ENCODE peak calls at places on chromosomes 11 and 22, in nine cellular contexts. V is upper lobe of right lung; G is thoracic aorta; N is body of pancreas; X is SJSA1; W is CD8-positive, alpha-beta memory T cell; E is right lobe of liver; K is fibroblast of lung; D is Peyer's patch. B is an unnamed sample.

GRCh38 chr11:112753706-112754105 is 207.5 kb upstream of the NCAM1 start:
- DNase-seq in E (no peak), X (no peak), V (no peak), W (no peak), N (no peak), G (no peak), K (no peak), D (no peak), B (no peak)

GRCh38 chr11:35615911-35616900 is 2.1 kb upstream of the FJX1 start:
- DNase-seq in K (peak; percentile 59), W (peak; percentile 27), G (no peak), V (no peak), N (no peak), D (no peak), X (no peak), E (no peak), B (no peak)

GRCh38 chr11:60860943-60861342 is 5.2 kb upstream of the PTGDR2 start:
- DNase-seq in V (peak; percentile 20), N (no peak), K (no peak), E (no peak), D (no peak), W (no peak), G (no peak), X (no peak), B (no peak)

GRCh38 chr11:64750361-64751054 is 6.6 kb upstream of the RASGRP2 start:
- DNase-seq in X (no peak), D (no peak), K (no peak), E (peak; percentile 41), G (no peak), W (no peak), V (peak; percentile 56), N (no peak), B (no peak)

GRCh38 chr22:35426801-35427140 is 26.8 kb downstream of the MCM5 start:
- DNase-seq in E (no peak), G (no peak), D (no peak), K (no peak), W (no peak), X (no peak), V (no peak), N (no peak), B (no peak)

GRCh38 chr11:26715133-26715532 is 6.7 kb downstream of the SLC5A12 start:
- DNase-seq in V (no peak), N (no peak), D (no peak), E (no peak), G (no peak), W (no peak), X (no peak), K (no peak), B (no peak)

GRCh38 chr22:38834991-38835390 is 8.8 kb downstream of the NPTXR start:
- DNase-seq in E (no peak), V (no peak), W (no peak), D (no peak), N (no peak), K (no peak), X (no peak), G (no peak), B (no peak)

GRCh38 chr11:128582496-128583366 is 4.6 kb downstream of the ETS1 start:
- DNase-seq in D (no peak), V (no peak), W (no peak), G (no peak), K (peak; percentile 98), E (no peak), N (no peak), X (peak; percentile 61), B (peak; percentile 83)

GRCh38 chr11:35663408-35663702 is 780 bp downstream of the TRIM44 start:
- DNase-seq in K (no peak), V (no peak), G (no peak), W (no peak), D (no peak), E (no peak), N (no peak), X (no peak), B (no peak)

GRCh38 chr11:27902981-27903624 is 202.8 kb upstream of the BDNF start:
- DNase-seq in G (no peak), N (no peak), V (no peak), E (no peak), D (no peak), X (no peak), K (peak; percentile 74), W (no peak), B (no peak)

GRCh38 chr22:35509451-35509850 is 31.2 kb upstream of the RASD2 start:
- DNase-seq in X (no peak), W (no peak), G (no peak), D (no peak), N (no peak), V (no peak), E (no peak), K (no peak), B (no peak)

GRCh38 chr11:14956111-14956510 is 16.0 kb downstream of the CALCA start:
- DNase-seq in K (no peak), V (no peak), D (no peak), G (no peak), N (no peak), X (no peak), W (no peak), E (no peak), B (no peak)

GRCh38 chr22:50210378-50211139 is 9.7 kb downstream of the SELENOO start:
- DNase-seq in X (no peak), E (peak; percentile 58), N (no peak), D (no peak), V (no peak), K (no peak), W (no peak), G (no peak), B (no peak)

GRCh38 chr11:93002380-93002779 is 32.9 kb downstream of the MTNR1B start:
- DNase-seq in D (no peak), K (no peak), V (no peak), E (no peak), X (no peak), W (no peak), N (no peak), G (no peak), B (no peak)

GRCh38 chr11:117902001-117902855 is 25.8 kb upstream of the FXYD6 start:
- DNase-seq in X (no peak), D (no peak), W (no peak), K (no peak), V (no peak), G (no peak), N (no peak), E (no peak), B (no peak)

GRCh38 chr11:123653997-123654565 is 343 bp downstream of the SCN3B start:
- DNase-seq in X (peak; percentile 43), V (peak; percentile 71), N (peak; percentile 56), E (no peak), D (no peak), W (no peak), K (peak; percentile 60), G (no peak), B (peak; percentile 40)

DNA sequence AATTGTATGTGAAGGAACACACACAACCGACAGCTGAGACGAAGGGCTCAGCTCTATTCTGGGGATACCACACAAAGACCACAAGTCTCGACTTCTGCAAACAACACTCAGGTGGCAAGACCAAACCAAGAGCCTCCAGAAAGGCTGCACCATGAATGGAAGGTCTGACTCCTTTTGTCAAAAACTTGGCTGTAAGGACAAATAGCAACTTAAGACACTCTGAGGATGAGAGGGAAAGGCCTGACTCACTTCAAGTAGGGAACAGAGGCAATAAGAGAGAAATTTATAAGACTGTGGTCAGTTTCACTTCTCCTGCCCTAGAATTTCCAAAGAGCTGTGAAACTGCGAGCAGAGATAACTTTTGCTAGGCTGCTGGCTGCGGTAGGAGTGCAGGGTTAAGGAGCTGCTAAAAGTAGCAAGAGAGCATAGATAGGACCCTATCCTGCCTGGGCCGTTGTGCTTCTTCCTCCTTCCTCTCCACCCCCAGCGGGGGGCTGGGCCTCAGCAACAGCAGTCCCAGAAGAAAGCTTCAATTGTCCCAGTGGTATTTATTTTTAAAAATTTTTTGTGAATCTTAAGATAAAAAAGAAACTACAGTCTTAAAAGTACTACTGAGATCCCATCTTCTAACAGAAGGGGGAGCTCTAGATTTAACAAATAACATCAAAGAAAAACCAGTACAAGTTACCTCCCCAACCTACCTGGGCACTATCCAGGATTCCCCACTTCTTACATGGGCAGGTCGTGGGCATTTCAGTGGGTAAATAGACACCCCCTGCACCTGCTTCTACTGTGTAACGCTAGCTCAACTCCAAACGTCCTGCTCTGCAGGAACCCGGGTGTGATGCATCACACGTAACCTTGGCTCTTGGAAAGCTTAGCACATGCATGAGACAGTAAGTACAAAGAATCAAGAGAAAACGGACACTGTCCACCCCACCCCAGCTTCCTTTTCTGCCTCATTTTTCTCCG is 66.4 kb downstream of the SGSM3 start:
- DNase-seq in V (no peak), N (no peak), W (peak; percentile 50), X (no peak), E (no peak), K (peak; percentile 63), G (no peak), D (peak; percentile 50), B (no peak)
- H3K4me3 ChIP-seq in V (peak overlapping the region; percentile 13), N (no peak overlapping the region), W (no peak overlapping the region), X (no peak overlapping the region), E (no peak overlapping the region), K (peak overlapping the region; percentile 21), G (peak overlapping the region; percentile 59), D (no peak overlapping the region), B (no peak overlapping the region)

DNA sequence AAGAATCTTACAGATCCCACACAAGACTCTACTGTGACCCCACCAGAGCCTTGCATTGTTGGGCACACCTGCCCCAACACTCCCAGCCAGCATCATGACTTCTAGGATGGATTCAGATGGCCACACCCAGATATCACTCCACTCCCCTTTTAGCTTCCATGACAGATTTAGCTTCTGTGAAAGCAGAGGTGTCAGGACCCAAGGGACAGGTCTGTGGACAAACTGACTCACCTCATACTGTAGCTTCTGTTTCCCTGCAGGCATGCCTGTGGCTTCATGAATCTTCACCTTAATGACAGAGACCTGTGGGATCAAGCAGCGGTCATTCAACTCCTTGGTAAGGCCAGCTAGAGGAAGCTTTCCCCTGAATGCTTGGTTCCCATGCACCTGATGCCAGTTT is 8.5 kb upstream of the TBC1D10A start:
- DNase-seq in X (no peak), N (no peak), V (no peak), E (no peak), K (no peak), D (no peak), G (no peak), W (no peak), B (no peak)
- H3K36me3 ChIP-seq in X (peaks cover 94% of the 10 kb centered on the region), N (peaks cover 65% of the 10 kb centered on the region), V (peaks cover 97% of the 10 kb centered on the region), E (peaks cover 79% of the 10 kb centered on the region), K (peaks cover 46% of the 10 kb centered on the region), D (no peaks in the 10 kb centered on the region), G (peaks cover 82% of the 10 kb centered on the region), W (peaks cover 74% of the 10 kb centered on the region), B (peaks cover 81% of the 10 kb centered on the region)

GRCh38 chr11:67056267-67056639 is 394 bp upstream of the RHOD start:
- DNase-seq in G (no peak), W (no peak), D (no peak), X (no peak), E (no peak), N (no peak), V (no peak), K (no peak), B (no peak)
- H3K4me3 ChIP-seq in G (peak overlapping the region; percentile 80), W (peak overlapping the region; percentile 14), D (peak overlapping the region; percentile 73), X (no peak overlapping the region), E (peak overlapping the region; percentile 86), N (peak overlapping the region; percentile 42), V (peak overlapping the region; percentile 63), K (peak overlapping the region; percentile 13), B (peak overlapping the region; percentile 53)

GRCh38 chr11:67281552-67282150 is 7.5 kb upstream of the ANKRD13D start:
- DNase-seq in N (no peak), E (peak; percentile 53), K (no peak), G (no peak), X (no peak), V (peak; percentile 58), W (no peak), D (no peak), B (no peak)
- H3K36me3 ChIP-seq in N (peaks cover 32% of the 10 kb centered on the region), E (peaks cover 57% of the 10 kb centered on the region), K (peaks cover 41% of the 10 kb centered on the region), G (peaks cover 75% of the 10 kb centered on the region), X (peaks cover 98% of the 10 kb centered on the region), V (peaks cover 78% of the 10 kb centered on the region), W (peaks cover 65% of the 10 kb centered on the region), D (no peaks in the 10 kb centered on the region), B (peaks cover 58% of the 10 kb centered on the region)

B was measured in MG63.